ENCODE peak calls at places on chromosomes 5 and 9, in six cellular contexts. S, H, I, O, L and Y are unnamed samples.
A peak's percentile ranks its signal among the peaks of the same experiment; 100 is the strongest.

GRCh38 chr5:86666981-86667380 is 49.2 kb downstream of the COX7C start:
- DNase-seq in S (no peak), H (no peak), I (no peak), O (no peak), L (no peak), Y (no peak)

GRCh38 chr5:50969207-50970145 is 303.0 kb downstream of the PARP8 start:
- DNase-seq in S (no peak), H (no peak), I (no peak), O (no peak), L (no peak), Y (no peak)

GRCh38 chr9:34580358-34580757 is 9.2 kb downstream of the CNTFR start:
- DNase-seq in S (no peak), H (no peak), I (no peak), O (no peak), L (no peak), Y (no peak)

GRCh38 chr5:33441241-33441844 is 578 bp downstream of the TARS1 start:
- DNase-seq in S (peak; percentile 9), H (peak; percentile 47), I (no peak), O (peak; percentile 67), L (peak; percentile 27), Y (peak; percentile 88)

GRCh38 chr5:62616615-62617277 is 38.1 kb downstream of the LRRC70 start:
- DNase-seq in S (no peak), H (no peak), I (no peak), O (no peak), L (no peak), Y (no peak)

GRCh38 chr9:38412751-38413150 is 11.5 kb downstream of the IGFBPL1 start:
- DNase-seq in S (no peak), H (no peak), I (no peak), O (no peak), L (no peak), Y (no peak)

GRCh38 chr9:132004323-132004722 is 75.3 kb downstream of the MED27 start:
- DNase-seq in S (no peak), H (no peak), I (no peak), O (no peak), L (no peak), Y (no peak)

GRCh38 chr9:94928271-94928670 is 201.8 kb downstream of the AOPEP start:
- DNase-seq in S (no peak), H (no peak), I (no peak), O (no peak), L (no peak), Y (no peak)

GRCh38 chr9:101128623-101129022 is 100.1 kb downstream of the PLPPR1 start:
- DNase-seq in S (no peak), H (no peak), I (no peak), O (no peak), L (no peak), Y (no peak)

GRCh38 chr5:154755361-154756202 is at the start of gene LARP1:
- DNase-seq in S (no peak), H (peak; percentile 36), I (peak; percentile 19), O (peak; percentile 37), L (peak; percentile 25), Y (peak; percentile 63)

GRCh38 chr5:91408710-91409109 is 25.6 kb upstream of the ARRDC3 start:
- DNase-seq in S (no peak), H (no peak), I (no peak), O (no peak), L (no peak), Y (no peak)

GRCh38 chr9:87270241-87271234 is 227.1 kb upstream of the DAPK1 start:
- DNase-seq in S (no peak), H (no peak), I (no peak), O (no peak), L (no peak), Y (no peak)

GRCh38 chr9:115104908-115105307 is 13.0 kb downstream of the TNC start:
- DNase-seq in S (no peak), H (no peak), I (no peak), O (peak; percentile 42), L (no peak), Y (no peak)